ENCODE peak calls at places on chromosomes 2 and 18, in eight cellular contexts. H is NCI-H82; I is activated CD8-positive, alpha-beta memory T cell treated with anti-CD3 and anti-CD28 coated beads for 1 hour; R is NCI-H226; A is cardiac fibroblast; S is stimulated activated CD4-positive, alpha-beta T cell treated with anti-CD3 and anti-CD28 coated beads, Interleukin-12 subunit alpha, Interleukin-12 subunit beta, amount 100 ng/mL, for 24 hours; U is GM19239; W is NCI-H774. B is an unnamed sample.

GRCh38 chr2:209946539-209946938 is 55.9 kb upstream of the RPE start:
- DNase-seq in H (no peak), I (no peak), R (no peak), A (no peak), S (no peak), U (no peak), W (no peak), B (no peak)

GRCh38 chr2:24887325-24887874 is 32.6 kb downstream of the ADCY3 start:
- DNase-seq in H (no peak), I (no peak), R (no peak), A (no peak), S (no peak), U (no peak), W (no peak), B (no peak)

GRCh38 chr2:88967844-88968243 is 276.4 kb downstream of the RPIA start:
- DNase-seq in H (peak; percentile 46), I (no peak), R (no peak), A (no peak), S (no peak), U (no peak), W (no peak), B (peak; percentile 51)

GRCh38 chr2:25227576-25227975 is 59.2 kb upstream of the POMC start:
- DNase-seq in H (peak; percentile 14), I (no peak), R (no peak), A (no peak), S (no peak), U (no peak), W (no peak), B (no peak)

GRCh38 chr2:191811807-191812602 is 34.9 kb downstream of the CAVIN2 start:
- DNase-seq in H (peak; percentile 74), I (no peak), R (peak; percentile 37), A (peak; percentile 83), S (peak; percentile 22), U (peak; percentile 6), W (peak; percentile 46), B (peak; percentile 82)

GRCh38 chr2:219272995-219273394 is 6.2 kb upstream of the DNAJB2 start:
- DNase-seq in H (peak; percentile 39), I (no peak), R (peak; percentile 65), A (no peak), S (no peak), U (no peak), W (no peak), B (peak; percentile 34)

GRCh38 chr2:161232571-161232970 is 72.3 kb downstream of the TANK start:
- DNase-seq in H (peak; percentile 25), I (no peak), R (no peak), A (no peak), S (no peak), U (no peak), W (no peak), B (no peak)

GRCh38 chr2:211611061-211611518 is 927.5 kb downstream of the ERBB4 start:
- DNase-seq in H (no peak), I (no peak), R (no peak), A (no peak), S (no peak), U (no peak), W (no peak), B (peak; percentile 28)

GRCh38 chr2:217822296-217823252 is 180.2 kb downstream of the TNS1 start:
- DNase-seq in H (no peak), I (no peak), R (peak; percentile 64), A (peak; percentile 43), S (no peak), U (no peak), W (no peak), B (no peak)

GRCh38 chr2:162967137-162967536 is 128.6 kb upstream of the KCNH7 start:
- DNase-seq in H (peak; percentile 92), I (no peak), R (no peak), A (no peak), S (no peak), U (no peak), W (no peak), B (no peak)

GRCh38 chr18:5469340-5469739 is 74.5 kb downstream of the EPB41L3 start:
- DNase-seq in H (no peak), I (no peak), R (no peak), A (no peak), S (no peak), U (no peak), W (no peak), B (no peak)

GRCh38 chr18:52341617-52342381 is 1.8 kb downstream of the DCC start:
- DNase-seq in H (peak; percentile 69), I (no peak), R (no peak), A (peak; percentile 13), S (no peak), U (no peak), W (no peak), B (no peak)

GRCh38 chr2:203437516-203437915 is 97.6 kb downstream of the RAPH1 start:
- DNase-seq in H (no peak), I (no peak), R (no peak), A (no peak), S (no peak), U (no peak), W (no peak), B (no peak)

GRCh38 chr2:142874293-142874814 is 3.1 kb upstream of the KYNU start:
- DNase-seq in H (peak; percentile 36), I (no peak), R (no peak), A (peak; percentile 93), S (no peak), U (no peak), W (no peak), B (no peak)

GRCh38 chr2:160375802-160376469 is 117.7 kb downstream of the RBMS1 start:
- DNase-seq in H (no peak), I (no peak), R (peak; percentile 61), A (peak; percentile 87), S (no peak), U (no peak), W (no peak), B (peak; percentile 33)

GRCh38 chr18:2147424-2147823 is 423.9 kb downstream of the METTL4 start:
- DNase-seq in H (no peak), I (no peak), R (no peak), A (peak; percentile 40), S (no peak), U (no peak), W (no peak), B (no peak)

GRCh38 chr2:79670198-79670597 is 157.3 kb downstream of the CTNNA2 start:
- DNase-seq in H (peak; percentile 39), I (no peak), R (no peak), A (no peak), S (no peak), U (no peak), W (no peak), B (peak; percentile 1)

GRCh38 chr2:200677721-200678532 is 92.1 kb downstream of the AOX1 start:
- DNase-seq in H (no peak), I (no peak), R (peak; percentile 6), A (peak; percentile 90), S (no peak), U (no peak), W (no peak), B (no peak)

GRCh38 chr2:17300141-17300540 is 218.1 kb downstream of the RAD51AP2 start:
- DNase-seq in H (no peak), I (no peak), R (peak; percentile 78), A (peak; percentile 31), S (no peak), U (no peak), W (no peak), B (peak; percentile 92)

GRCh38 chr2:129224022-129224421 is 755.4 kb upstream of the RAB6C start:
- DNase-seq in H (no peak), I (no peak), R (no peak), A (no peak), S (no peak), U (no peak), W (no peak), B (no peak)

GRCh38 chr18:13211537-13211936 is 7.0 kb upstream of the LDLRAD4 start:
- DNase-seq in H (peak; percentile 34), I (no peak), R (no peak), A (no peak), S (no peak), U (no peak), W (no peak), B (no peak)

GRCh38 chr2:145066795-145067194 is 546.9 kb upstream of the ZEB2 start:
- DNase-seq in H (no peak), I (no peak), R (no peak), A (no peak), S (no peak), U (no peak), W (no peak), B (no peak)

B was measured in trophoblast cell.